ENCODE peak calls at places on chromosomes 5 and 9, in nine cellular contexts. A is left cardiac atrium; G is LNCaP clone FGC; W is T-cell; C is NB4; F is left ventricle myocardium inferior; I is AG04450; L is iris pigment epithelial cell; Q is effector memory CD4-positive, alpha-beta T cell. O is an unnamed sample.

GRCh38 chr5:133838286-133838685 is 130.1 kb downstream of the C5orf15 start:
- DNase-seq in A (no peak), G (no peak), W (no peak), C (no peak), F (no peak), I (no peak), L (no peak), Q (no peak), O (no peak)

GRCh38 chr9:10562581-10563343 is 50.0 kb downstream of the PTPRD start:
- DNase-seq in A (no peak), G (no peak), W (no peak), C (no peak), F (no peak), I (no peak), L (peak), Q (no peak), O (no peak)

GRCh38 chr9:650362-650761 is 191.1 kb upstream of the DMRT1 start:
- DNase-seq in A (no peak), G (no peak), W (no peak), C (peak), F (no peak), I (no peak), L (peak), Q (no peak), O (no peak)

GRCh38 chr5:149200355-149200754 is 59.1 kb downstream of the ABLIM3 start:
- DNase-seq in A (peak), G (no peak), W (no peak), C (no peak), F (no peak), I (no peak), L (no peak), Q (no peak), O (no peak)

GRCh38 chr9:79662553-79662956 is 90.8 kb downstream of the TLE4 start:
- DNase-seq in A (no peak), G (no peak), W (no peak), C (no peak), F (no peak), I (no peak), L (peak), Q (no peak), O (no peak)

GRCh38 chr5:56409331-56410190 is 176.4 kb upstream of the ANKRD55 start:
- DNase-seq in A (no peak), G (no peak), W (no peak), C (peak), F (no peak), I (peak), L (peak), Q (no peak), O (no peak)

GRCh38 chr5:150780180-150780692 is 1.7 kb downstream of the SMIM3 start:
- DNase-seq in A (peak), G (no peak), W (no peak), C (peak), F (peak), I (no peak), L (peak), Q (no peak), O (no peak)

GRCh38 chr5:132414634-132415377 is 45.3 kb downstream of the SLC22A5 start:
- DNase-seq in A (no peak), G (no peak), W (no peak), C (peak), F (no peak), I (no peak), L (peak), Q (no peak), O (no peak)

GRCh38 chr9:115306860-115307259 is 188.9 kb upstream of the TNC start:
- DNase-seq in A (no peak), G (no peak), W (no peak), C (no peak), F (no peak), I (no peak), L (peak), Q (no peak), O (no peak)

GRCh38 chr5:83846601-83847000 is 125.9 kb upstream of the HAPLN1 start:
- DNase-seq in A (no peak), G (no peak), W (no peak), C (no peak), F (no peak), I (no peak), L (no peak), Q (no peak), O (no peak)

GRCh38 chr5:60248900-60249299 is 355.4 kb upstream of the PDE4D start:
- DNase-seq in A (no peak), G (no peak), W (no peak), C (peak), F (peak), I (no peak), L (no peak), Q (no peak), O (no peak)

GRCh38 chr5:112921031-112921832 is 795 bp downstream of the REEP5 start:
- DNase-seq in A (peak), G (no peak), W (peak), C (peak), F (peak), I (no peak), L (peak), Q (peak), O (peak)

GRCh38 chr9:33921967-33922895 is 105.3 kb downstream of the UBE2R2 start:
- DNase-seq in A (no peak), G (no peak), W (peak), C (peak), F (no peak), I (no peak), L (peak), Q (no peak), O (peak)

GRCh38 chr5:131212471-131213021 is 41.8 kb downstream of the LYRM7 start:
- DNase-seq in A (no peak), G (no peak), W (no peak), C (peak), F (no peak), I (no peak), L (peak), Q (no peak), O (no peak)

GRCh38 chr9:92808726-92809451 is 44.3 kb upstream of the BICD2 start:
- DNase-seq in A (peak), G (peak), W (no peak), C (peak), F (peak), I (peak), L (peak), Q (peak), O (peak)

GRCh38 chr9:109941771-109942170 is 161.8 kb downstream of the PALM2AKAP2 start:
- DNase-seq in A (no peak), G (no peak), W (no peak), C (no peak), F (no peak), I (no peak), L (no peak), Q (no peak), O (no peak)

GRCh38 chr9:113978954-113979712 is 99.0 kb downstream of the AMBP start:
- DNase-seq in A (no peak), G (no peak), W (no peak), C (no peak), F (no peak), I (no peak), L (peak), Q (no peak), O (no peak)

GRCh38 chr5:149240354-149240998 is 31.2 kb upstream of the AFAP1L1 start:
- DNase-seq in A (no peak), G (no peak), W (peak), C (peak), F (no peak), I (no peak), L (no peak), Q (peak), O (no peak)

GRCh38 chr5:36861820-36862219 is 14.7 kb upstream of the NIPBL start:
- DNase-seq in A (no peak), G (no peak), W (no peak), C (no peak), F (no peak), I (no peak), L (peak), Q (no peak), O (no peak)

GRCh38 chr9:26856413-26857032 is 36.1 kb downstream of the CAAP1 start:
- DNase-seq in A (no peak), G (peak), W (no peak), C (peak), F (no peak), I (no peak), L (peak), Q (no peak), O (peak)

GRCh38 chr5:94856257-94856656 is 237.8 kb downstream of the SLF1 start:
- DNase-seq in A (no peak), G (no peak), W (no peak), C (no peak), F (no peak), I (no peak), L (no peak), Q (no peak), O (no peak)

GRCh38 chr5:140113180-140113698 is 670 bp upstream of the PURA start:
- DNase-seq in A (peak), G (no peak), W (no peak), C (no peak), F (peak), I (no peak), L (no peak), Q (peak), O (no peak)

GRCh38 chr9:98597372-98597771 is 111.4 kb downstream of the GABBR2 start:
- DNase-seq in A (no peak), G (no peak), W (no peak), C (no peak), F (no peak), I (no peak), L (peak), Q (no peak), O (no peak)

GRCh38 chr5:15322426-15322825 is 177.6 kb upstream of the FBXL7 start:
- DNase-seq in A (no peak), G (no peak), W (no peak), C (no peak), F (no peak), I (no peak), L (no peak), Q (no peak), O (no peak)

GRCh38 chr5:154191467-154192261 is 1.1 kb downstream of the GALNT10 start:
- DNase-seq in A (no peak), G (no peak), W (no peak), C (peak), F (no peak), I (no peak), L (peak), Q (no peak), O (no peak)

GRCh38 chr5:75007537-75007847 is 44.9 kb downstream of the GCNT4 start:
- DNase-seq in A (no peak), G (no peak), W (no peak), C (peak), F (no peak), I (peak), L (peak), Q (no peak), O (no peak)

GRCh38 chr9:4301302-4301701 is 1.4 kb upstream of the GLIS3 start:
- DNase-seq in A (no peak), G (no peak), W (no peak), C (peak), F (no peak), I (no peak), L (peak), Q (no peak), O (no peak)

GRCh38 chr5:59548807-59549357 is 344.6 kb downstream of the PDE4D start:
- DNase-seq in A (no peak), G (peak), W (no peak), C (no peak), F (no peak), I (no peak), L (no peak), Q (no peak), O (peak)

GRCh38 chr9:136997355-136997754 is 987 bp upstream of the CLIC3 start:
- DNase-seq in A (no peak), G (no peak), W (no peak), C (no peak), F (no peak), I (no peak), L (no peak), Q (no peak), O (no peak)

GRCh38 chr5:32153723-32154122 is 20.4 kb downstream of the GOLPH3 start:
- DNase-seq in A (no peak), G (peak), W (no peak), C (no peak), F (no peak), I (no peak), L (peak), Q (no peak), O (no peak)

GRCh38 chr5:82799346-82800077 is 277.7 kb downstream of the TMEM167A start:
- DNase-seq in A (no peak), G (no peak), W (no peak), C (no peak), F (no peak), I (no peak), L (no peak), Q (no peak), O (no peak)

GRCh38 chr9:83656952-83657351 is 34.0 kb downstream of the IDNK start:
- DNase-seq in A (no peak), G (no peak), W (no peak), C (no peak), F (no peak), I (no peak), L (no peak), Q (no peak), O (no peak)

GRCh38 chr5:54007822-54008777 is 302.3 kb downstream of the ARL15 start:
- DNase-seq in A (no peak), G (no peak), W (no peak), C (no peak), F (no peak), I (no peak), L (peak), Q (no peak), O (peak)

GRCh38 chr9:79583957-79584654 is 12.3 kb downstream of the TLE4 start:
- DNase-seq in A (peak), G (no peak), W (peak), C (peak), F (peak), I (no peak), L (peak), Q (no peak), O (no peak)

GRCh38 chr5:151258771-151259170 is 5.8 kb downstream of the GM2A start:
- DNase-seq in A (no peak), G (no peak), W (no peak), C (no peak), F (no peak), I (no peak), L (no peak), Q (no peak), O (no peak)

GRCh38 chr5:133382661-133383579 is 229.4 kb downstream of the FSTL4 start:
- DNase-seq in A (no peak), G (no peak), W (no peak), C (no peak), F (no peak), I (no peak), L (no peak), Q (no peak), O (no peak)

GRCh38 chr5:93589348-93589662 is 6.3 kb downstream of the NR2F1 start:
- DNase-seq in A (no peak), G (no peak), W (no peak), C (no peak), F (no peak), I (no peak), L (peak), Q (no peak), O (no peak)

GRCh38 chr5:92687793-92688467 is 893.1 kb downstream of the NR2F1-AS1 start:
- DNase-seq in A (no peak), G (no peak), W (no peak), C (peak), F (no peak), I (peak), L (peak), Q (no peak), O (no peak)

O was measured in NCI-H510A treated with DMSO at 0.1 percent for 48 hours.